ENCODE peak calls at places on chromosomes 16 and 17, in nine cellular contexts. D, T, U, P, K, O, A, G and S are unnamed samples.

GRCh38 chr17:1122681-1123396 is 56.9 kb downstream of the ABR start:
- DNase-seq in P (peak), K (no peak), A (peak), U (peak), T (peak), O (peak), D (peak), G (peak), S (peak)

GRCh38 chr16:55279598-55279997 is 44.4 kb upstream of the IRX6 start:
- DNase-seq in O (no peak), D (no peak), G (no peak), A (no peak), P (no peak), K (no peak), T (no peak), U (no peak), S (no peak)

GRCh38 chr17:48093341-48094045 is 7.8 kb downstream of the CBX1 start:
- DNase-seq in T (no peak), U (no peak), D (peak), K (no peak), P (no peak), G (no peak), A (no peak), O (no peak), S (no peak)

GRCh38 chr17:279356-279755 is 73.3 kb downstream of the RPH3AL start:
- DNase-seq in D (no peak), G (no peak), T (no peak), A (no peak), O (no peak), U (no peak), K (no peak), P (no peak), S (no peak)

GRCh38 chr17:47884427-47884740 is 11.7 kb upstream of the SP2 start:
- DNase-seq in K (no peak), O (no peak), U (no peak), A (no peak), D (no peak), P (no peak), G (no peak), T (no peak), S (no peak)

GRCh38 chr17:8332688-8333087 is 7.0 kb upstream of the ODF4 start:
- DNase-seq in K (no peak), G (no peak), O (peak), T (no peak), D (no peak), U (no peak), A (no peak), P (no peak), S (no peak)

GRCh38 chr16:57500578-57501111 is 14.4 kb upstream of the DOK4 start:
- DNase-seq in K (no peak), T (no peak), O (no peak), G (no peak), D (no peak), P (no peak), A (no peak), U (no peak), S (no peak)

GRCh38 chr16:52861614-52862022 is 191.1 kb downstream of the CHD9NB start:
- DNase-seq in O (no peak), U (no peak), G (no peak), A (no peak), K (no peak), T (no peak), D (peak), P (peak), S (no peak)

GRCh38 chr17:6420173-6420641 is 14.7 kb downstream of the AIPL1 start:
- DNase-seq in D (no peak), O (no peak), A (peak), K (no peak), T (no peak), G (no peak), P (peak), U (no peak), S (no peak)

GRCh38 chr17:64032081-64032480 is 11.6 kb upstream of the ICAM2 start:
- DNase-seq in T (no peak), G (no peak), U (no peak), P (no peak), O (no peak), A (no peak), D (no peak), K (no peak), S (no peak)

GRCh38 chr17:49980703-49981197 is 11.8 kb downstream of the DLX4 start:
- DNase-seq in O (no peak), A (no peak), T (no peak), D (no peak), P (peak), K (no peak), U (no peak), G (no peak), S (no peak)

GRCh38 chr16:50309527-50310307 is 43.4 kb downstream of the ADCY7 start:
- DNase-seq in P (no peak), U (no peak), G (no peak), O (no peak), A (no peak), T (no peak), D (no peak), K (no peak), S (no peak)

GRCh38 chr17:9032151-9032550 is 10.8 kb downstream of the NTN1 start:
- DNase-seq in A (no peak), D (no peak), P (no peak), K (no peak), T (no peak), G (no peak), U (no peak), O (no peak), S (no peak)